ENCODE peak calls at places on chromosomes 3 and 15, in six cellular contexts. J is SK-N-SH, R is GM23248, E is neural progenitor cell, F is MM.1S, B is HCT116. T is an unnamed sample.

GRCh38 chr3:134795776-134796312 is 784 bp downstream of the EPHB1 start:
- DNase-seq in J (peak), R (peak), E (peak), F (peak), B (no peak), T (no peak)

GRCh38 chr15:38129531-38130199 is 123.0 kb upstream of the SPRED1 start:
- DNase-seq in J (peak), R (peak), E (peak), F (peak), B (no peak), T (peak)

GRCh38 chr3:176275113-176275512 is 922.2 kb downstream of the TBL1XR1 start:
- DNase-seq in J (no peak), R (no peak), E (no peak), F (no peak), B (no peak), T (no peak)

GRCh38 chr3:17605032-17605431 is 137.4 kb downstream of the TBC1D5 start:
- DNase-seq in J (no peak), R (peak), E (no peak), F (no peak), B (peak), T (peak)

GRCh38 chr3:139477710-139478640 is 1.7 kb upstream of the RBP2 start:
- DNase-seq in J (no peak), R (no peak), E (no peak), F (no peak), B (no peak), T (peak)

GRCh38 chr15:57727031-57727430 is 20.5 kb downstream of the POLR2M start:
- DNase-seq in J (no peak), R (peak), E (no peak), F (no peak), B (no peak), T (no peak)

GRCh38 chr3:197256836-197257444 is 41.5 kb downstream of the DLG1 start:
- DNase-seq in J (peak), R (peak), E (peak), F (peak), B (peak), T (peak)

GRCh38 chr15:48324949-48325348 is 6.3 kb upstream of the DUT start:
- DNase-seq in J (no peak), R (no peak), E (no peak), F (no peak), B (no peak), T (peak)

DNA sequence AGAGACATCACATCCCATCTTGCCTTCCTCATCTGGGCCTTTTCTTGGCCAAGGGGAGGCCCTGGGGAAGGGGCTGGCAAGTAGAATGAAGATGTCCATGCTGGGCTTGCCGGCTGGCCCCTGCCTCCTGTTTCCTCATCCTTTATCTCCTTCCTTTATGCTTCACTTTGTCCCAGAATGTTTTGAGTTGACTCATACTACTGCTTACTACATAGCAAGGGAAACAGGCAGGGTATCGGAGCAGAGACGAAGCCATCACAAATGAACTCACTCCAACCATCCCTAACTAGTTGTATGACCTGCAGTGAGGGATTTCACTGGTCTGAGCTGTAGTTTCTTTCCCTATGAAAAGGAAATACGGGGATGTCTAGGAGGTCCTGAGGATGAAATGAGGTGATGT is 66.0 kb downstream of the CHDH start:
- DNase-seq in J (no peak), R (peak), E (no peak), F (no peak), B (no peak), T (no peak)
- TF ChIP-seq EZH2phosphoT487 in J (no peak), R (no peak), E (no peak), F (no peak), B (no peak), T (no peak)

DNA sequence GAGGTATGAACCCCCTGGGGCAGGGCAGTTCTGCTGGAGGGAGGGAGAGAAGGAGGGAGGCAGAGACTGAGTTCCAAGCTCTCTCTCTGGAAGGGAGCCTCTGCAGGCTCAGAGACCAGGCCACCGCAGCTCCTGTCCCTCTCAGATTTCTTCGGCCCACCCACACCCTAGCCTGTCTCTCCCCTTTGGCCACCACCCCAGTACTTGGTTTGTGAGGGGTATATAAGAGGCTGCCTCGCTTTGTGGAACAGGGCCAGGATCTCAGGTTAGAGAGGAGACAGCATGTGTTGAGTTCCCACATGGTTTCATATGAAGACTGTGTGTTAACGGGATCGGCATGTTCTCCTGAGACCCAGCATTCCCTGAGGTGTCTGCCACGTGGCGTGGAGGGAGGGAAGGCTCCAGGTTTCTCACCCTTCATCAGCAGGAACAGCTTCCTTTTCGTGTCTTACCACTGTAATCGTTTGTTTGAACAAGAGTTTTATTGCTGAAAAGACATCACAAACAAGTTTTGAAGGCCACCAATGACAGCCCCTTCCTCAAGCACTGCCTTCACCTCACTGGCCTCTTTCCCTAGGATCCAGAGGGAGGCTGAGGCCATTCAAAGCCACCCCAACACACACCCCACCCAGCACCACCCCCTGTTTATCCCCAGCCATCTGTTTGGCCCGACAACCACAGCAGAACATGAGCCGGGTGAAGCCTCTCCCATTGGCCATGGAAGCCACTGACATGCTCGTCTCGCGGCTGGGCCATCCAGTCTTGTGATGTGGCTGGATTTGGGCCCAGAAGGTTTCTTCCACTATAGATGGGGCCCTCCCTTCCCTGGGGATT is 9.8 kb downstream of the BHLHE40 start:
- DNase-seq in J (no peak), R (peak), E (no peak), F (no peak), B (no peak), T (peak)
- H2AFZ ChIP-seq in J (no peak), R (peak), E (no peak), F (no peak), B (peak), T (no peak)

GRCh38 chr3:184757010-184757651 is 45.3 kb upstream of the MAGEF1 start:
- DNase-seq in J (no peak), R (peak), E (no peak), F (peak), B (no peak), T (no peak)
- H3K9ac ChIP-seq in J (no peak), R (peak), E (no peak), F (peak), B (no peak), T (no peak)

GRCh38 chr3:58585005-58585786 is 8.0 kb upstream of the FAM107A start:
- DNase-seq in J (peak), R (peak), E (peak), F (peak), B (peak), T (peak)
- TF ChIP-seq EZH2phosphoT487 in J (no peak), R (no peak), E (no peak), F (no peak), B (no peak), T (no peak)

DNA sequence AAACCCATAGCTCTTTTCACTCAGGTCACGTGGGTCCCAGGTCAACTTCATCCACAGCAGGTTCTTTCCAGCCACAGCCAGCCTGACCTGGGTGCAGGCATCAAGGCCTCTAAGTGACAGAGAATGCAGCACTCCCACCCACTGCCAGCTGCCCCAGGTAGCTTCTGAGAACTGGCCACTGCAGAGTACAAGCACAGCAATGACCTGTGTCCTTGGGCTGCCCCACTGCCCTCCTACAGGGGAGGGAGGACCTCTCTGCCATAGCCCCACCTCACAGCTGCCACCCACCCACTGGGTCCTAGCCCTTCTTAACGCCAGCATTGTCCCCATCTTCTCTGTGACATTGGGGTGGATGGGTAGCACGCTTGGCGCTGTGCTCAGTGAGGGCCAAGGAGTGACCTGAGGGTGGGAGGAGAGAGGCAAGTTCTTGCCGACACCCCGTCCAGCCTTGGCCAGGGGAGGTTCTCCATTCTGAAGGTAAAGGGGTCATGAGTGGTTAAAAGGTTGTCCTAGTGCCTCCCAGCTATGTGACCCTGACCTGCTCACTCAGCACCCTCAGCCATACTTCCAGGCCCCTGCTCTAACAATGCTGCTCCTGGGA is 12.4 kb downstream of the CISH start:
- DNase-seq in J (no peak), R (no peak), E (no peak), F (no peak), B (no peak), T (no peak)
- H2AFZ ChIP-seq in J (no peak), R (no peak), E (no peak), F (no peak), B (no peak), T (no peak)

DNA sequence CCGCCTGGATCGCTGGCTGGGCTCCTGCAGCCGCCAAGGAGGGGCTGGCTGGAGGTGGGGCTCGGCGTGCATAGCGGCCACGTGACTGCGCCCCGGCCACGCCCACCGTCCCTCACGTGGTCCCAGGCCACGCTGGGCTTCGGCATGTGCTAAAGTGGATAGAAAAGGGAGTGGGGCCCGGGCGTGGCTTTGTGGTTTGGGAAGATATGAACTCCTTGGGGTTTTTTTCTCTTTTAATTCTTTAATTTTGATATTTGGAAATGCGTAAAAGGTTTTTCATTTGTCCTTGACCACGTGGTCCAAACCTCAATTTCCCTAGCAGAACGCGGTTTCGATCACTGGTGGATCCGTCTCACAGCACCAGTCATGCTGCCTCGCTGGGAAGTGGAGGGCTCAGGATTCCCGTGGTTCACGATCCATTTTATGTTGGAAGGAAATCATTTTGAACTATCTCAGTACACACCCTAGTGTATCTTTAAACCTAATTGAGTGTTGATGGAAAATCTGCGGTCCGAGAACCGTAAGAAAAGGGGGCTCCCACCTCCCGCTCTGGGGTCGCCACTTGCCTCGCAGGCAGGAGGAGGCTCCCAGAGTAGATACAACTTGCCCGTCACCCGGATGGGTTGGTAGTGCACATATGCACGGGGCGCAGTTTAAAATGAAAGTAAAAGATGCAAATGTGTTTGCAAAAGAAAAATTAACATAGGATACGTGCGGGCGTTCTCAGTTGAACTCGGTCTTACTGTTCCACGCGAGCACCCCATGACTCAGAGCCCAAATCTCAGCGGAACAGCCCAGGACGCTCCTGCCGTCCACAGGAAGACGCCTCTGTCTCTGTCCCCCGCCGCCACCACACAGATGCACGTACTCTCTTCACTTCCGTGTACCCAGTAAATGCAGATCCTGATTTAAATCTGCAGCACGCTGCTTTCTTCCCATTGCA is 141.9 kb downstream of the PGPEP1L start:
- DNase-seq in J (peak), R (no peak), E (no peak), F (peak), B (peak), T (peak)
- H3K9ac ChIP-seq in J (peak), R (peak), E (no peak), F (peak), B (peak), T (peak)

DNA sequence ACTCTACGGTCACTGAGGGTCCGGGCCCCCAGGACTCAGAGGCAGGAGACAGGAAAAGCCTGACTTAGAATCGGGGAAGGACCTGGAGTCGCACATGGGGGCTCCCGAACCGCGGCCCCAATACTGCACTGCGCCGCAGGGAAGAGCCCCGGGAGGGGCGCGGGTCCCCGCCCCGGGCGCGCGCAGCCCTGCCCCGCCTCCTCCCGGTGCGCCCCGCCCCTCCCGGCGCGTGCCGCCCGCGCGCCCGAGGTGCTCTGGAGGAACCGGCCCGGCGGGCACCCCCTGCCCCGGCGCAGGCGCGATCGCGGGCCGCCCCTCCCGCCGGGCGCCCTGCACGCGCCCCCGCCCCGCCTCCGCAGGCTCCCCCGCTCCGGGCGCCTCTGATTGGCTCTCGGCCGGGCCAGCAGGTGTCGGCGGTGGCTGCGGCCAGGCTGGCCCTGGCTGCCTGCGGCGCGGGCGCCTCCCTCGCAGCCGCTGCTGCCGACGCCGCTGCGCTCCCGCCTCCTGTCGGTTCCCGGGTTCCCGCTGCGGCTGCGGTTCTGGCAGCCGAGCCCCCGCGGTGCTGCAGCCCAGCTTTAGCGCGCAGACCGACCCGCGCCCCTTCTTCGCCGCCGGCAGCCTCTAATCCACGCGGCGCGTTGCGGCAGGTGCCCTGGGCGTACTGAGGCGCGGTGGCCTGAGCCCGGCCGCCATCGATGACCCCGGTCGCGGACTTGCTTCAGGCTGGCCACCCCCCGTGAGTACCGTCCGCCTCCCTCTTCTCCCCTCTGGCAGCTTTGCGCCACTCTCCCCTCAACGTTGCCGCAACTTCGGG is at the start of gene MYRIP:
- DNase-seq in J (peak), R (peak), E (peak), F (peak), B (no peak), T (peak)
- TF ChIP-seq EZH2phosphoT487 in J (no peak), R (peak), E (no peak), F (no peak), B (no peak), T (no peak)

GRCh38 chr3:182608876-182609275 is 184.4 kb upstream of the ATP11B start:
- DNase-seq in J (peak), R (no peak), E (no peak), F (no peak), B (no peak), T (no peak)

GRCh38 chr3:182612332-182612731 is 181.0 kb upstream of the ATP11B start:
- DNase-seq in J (no peak), R (no peak), E (no peak), F (no peak), B (no peak), T (no peak)

GRCh38 chr3:182605882-182606611 is 187.3 kb upstream of the ATP11B start:
- DNase-seq in J (no peak), R (no peak), E (no peak), F (no peak), B (no peak), T (peak)

GRCh38 chr3:182606905-182607504 is 186.3 kb upstream of the ATP11B start:
- DNase-seq in J (no peak), R (no peak), E (no peak), F (no peak), B (no peak), T (no peak)

DNA sequence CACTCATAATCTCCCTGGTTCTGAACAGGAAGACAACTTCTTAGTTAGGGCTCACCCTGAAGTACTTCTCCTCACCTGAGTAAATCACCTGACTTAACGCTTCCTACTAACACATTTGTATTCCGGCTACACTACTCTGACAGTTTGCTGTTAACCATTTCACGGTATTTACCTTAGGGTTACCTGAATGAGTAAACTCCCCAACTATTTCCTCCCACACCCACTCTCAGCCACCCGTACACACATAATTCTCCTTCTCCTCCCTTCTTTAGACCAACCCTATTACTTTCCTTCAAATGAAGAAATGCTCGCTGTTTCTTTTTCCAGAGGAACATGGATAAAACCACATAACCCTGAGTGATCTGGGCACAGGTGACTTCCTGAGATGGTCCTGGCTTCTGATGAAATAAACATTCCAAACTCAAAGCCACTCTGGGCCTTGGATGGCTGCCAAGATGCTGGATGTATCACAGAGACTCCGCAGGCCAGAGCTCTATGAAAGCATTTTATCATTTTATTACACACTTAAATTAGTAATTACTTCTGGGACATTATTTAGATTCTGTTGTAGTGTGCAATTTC is 183.6 kb upstream of the ATP11B start:
- DNase-seq in J (no peak), R (no peak), E (no peak), F (no peak), B (peak), T (peak)
- H2AFZ ChIP-seq in J (no peak), R (no peak), E (no peak), F (no peak), B (peak), T (peak)

GRCh38 chr3:183098538-183099025 is 714 bp downstream of the MCCC1 start:
- DNase-seq in J (no peak), R (no peak), E (no peak), F (peak), B (no peak), T (no peak)

GRCh38 chr3:183094711-183095110 is 4.6 kb downstream of the MCCC1 start:
- DNase-seq in J (no peak), R (no peak), E (no peak), F (no peak), B (no peak), T (peak)

GRCh38 chr3:183100376-183100775 is 1.1 kb upstream of the MCCC1 start:
- DNase-seq in J (no peak), R (no peak), E (no peak), F (no peak), B (no peak), T (peak)

GRCh38 chr3:183099838-183100204 is 525 bp upstream of the MCCC1 start:
- DNase-seq in J (no peak), R (no peak), E (no peak), F (no peak), B (no peak), T (no peak)

DNA sequence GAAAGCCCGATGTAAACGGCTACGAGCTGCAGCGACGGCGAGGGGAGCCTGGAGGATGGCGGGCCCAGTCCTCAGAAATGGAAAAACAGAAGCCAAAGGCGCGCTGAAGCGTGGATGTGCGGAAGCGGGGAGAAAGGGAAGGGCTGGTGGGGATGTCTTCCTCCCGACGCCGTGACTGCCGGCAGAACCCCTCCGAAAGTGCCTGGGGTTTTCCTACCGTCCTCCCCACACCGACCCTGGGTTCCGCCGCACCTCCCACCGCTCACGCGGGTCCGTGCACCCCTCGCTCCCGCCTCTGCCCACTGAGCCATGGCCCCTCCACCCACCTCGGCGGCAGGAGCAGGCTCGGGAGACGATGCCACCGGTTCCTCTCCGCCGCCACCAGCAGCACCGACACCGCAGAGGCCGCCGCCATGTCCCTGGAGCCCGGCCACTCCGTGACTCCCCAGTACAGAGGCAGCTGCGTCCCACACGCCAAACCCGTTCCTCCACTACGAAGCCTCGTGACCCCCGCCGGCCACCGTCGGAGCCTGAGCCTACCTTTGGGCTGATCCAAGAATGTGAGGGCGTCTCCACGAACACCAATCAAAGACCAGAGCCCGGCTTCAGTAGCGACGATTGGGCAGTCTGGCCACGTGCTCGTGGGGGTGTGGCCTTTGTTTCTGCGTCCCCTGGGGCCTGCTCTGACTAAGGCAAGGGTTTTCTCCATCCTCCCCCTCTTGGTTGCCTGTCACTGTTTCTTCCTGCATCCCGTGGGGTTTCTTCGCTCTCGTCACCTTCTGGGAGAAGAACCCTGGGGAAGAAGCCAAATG is at the start of gene MCCC1:
- DNase-seq in J (peak), R (peak), E (peak), F (peak), B (peak), T (peak)
- H3K9ac ChIP-seq in J (peak), R (peak), E (peak), F (peak), B (peak), T (peak)

T was measured in PC-3.